ENCODE peak calls at places on chromosome X, in nine cellular contexts. B, J, S, H, Q, K, C, M and N are unnamed samples.

GRCh38 chrX:145817666-145818521 is at the start of gene SLITRK2:
- DNase-seq in C (no peak), J (no peak), K (no peak), M (peak), B (no peak), S (no peak), Q (no peak), H (no peak), N (no peak)

GRCh38 chrX:12779534-12779933 is 11.7 kb upstream of the PRPS2 start:
- DNase-seq in M (no peak), J (no peak), K (peak), C (no peak), B (no peak), H (peak), S (peak), Q (no peak), N (no peak)

GRCh38 chrX:120740072-120740471 is 110.2 kb upstream of the C1GALT1C1 start:
- DNase-seq in K (no peak), S (no peak), J (no peak), H (no peak), C (no peak), B (no peak), M (no peak), Q (no peak), N (no peak)

GRCh38 chrX:94058728-94059382 is 384.8 kb downstream of the FAM133A start:
- DNase-seq in K (no peak), H (peak), J (no peak), B (no peak), Q (peak), S (peak), M (no peak), C (no peak), N (no peak)

GRCh38 chrX:123873956-123874355 is 14.1 kb downstream of the XIAP start:
- DNase-seq in Q (no peak), C (no peak), M (no peak), H (no peak), B (no peak), J (no peak), S (no peak), K (no peak), N (no peak)

GRCh38 chrX:56729152-56729557 is at the start of gene NBDY:
- DNase-seq in C (peak), K (no peak), B (no peak), J (no peak), M (peak), S (no peak), Q (peak), H (peak), N (no peak)

GRCh38 chrX:21839334-21840198 is at the start of gene MBTPS2:
- DNase-seq in Q (peak), H (peak), B (peak), C (peak), M (peak), K (peak), S (peak), J (peak), N (peak)

GRCh38 chrX:23493941-23494374 is 159.3 kb downstream of the PTCHD1 start:
- DNase-seq in B (no peak), H (peak), Q (no peak), M (no peak), C (no peak), J (no peak), K (no peak), S (no peak), N (no peak)

GRCh38 chrX:31981546-31982062 is 909.8 kb upstream of the FTHL17 start:
- DNase-seq in K (no peak), S (no peak), Q (no peak), C (no peak), J (no peak), B (no peak), H (no peak), M (no peak), N (no peak)

GRCh38 chrX:8183281-8183680 is 12.2 kb upstream of the VCX2 start:
- DNase-seq in S (no peak), Q (no peak), M (no peak), B (no peak), J (peak), C (no peak), H (no peak), K (no peak), N (no peak)

GRCh38 chrX:41291309-41291708 is 42.7 kb upstream of the DDX3X start:
- DNase-seq in K (no peak), H (no peak), C (no peak), M (no peak), B (no peak), Q (no peak), S (no peak), J (no peak), N (no peak)

GRCh38 chrX:41293269-41293668 is 40.7 kb upstream of the DDX3X start:
- DNase-seq in S (peak), Q (no peak), B (no peak), K (no peak), H (peak), M (no peak), C (no peak), J (no peak), N (no peak)
- TF ChIP-seq CTCF in S (peak), Q (peak), B (no peak), K (peak), H (peak), M (no peak), C (no peak), J (peak), N (no peak)

DNA sequence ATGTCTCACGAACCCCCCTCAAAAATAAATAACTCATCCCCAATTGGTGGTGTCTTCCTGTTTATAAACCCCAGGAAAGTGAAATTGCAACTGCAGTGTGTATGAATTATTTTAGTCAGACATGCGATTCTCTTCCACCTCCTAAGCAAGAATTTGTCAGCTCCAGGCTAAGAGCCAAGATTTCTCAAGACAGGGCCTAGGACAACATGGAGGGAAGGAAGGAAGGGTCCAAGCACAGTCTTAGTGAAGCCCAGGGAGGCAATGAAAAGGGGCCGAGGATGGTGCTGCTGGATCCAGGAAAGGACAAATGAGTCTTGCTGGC is 20.0 kb downstream of the SH3KBP1 start:
- DNase-seq in K (no peak), C (no peak), H (peak), B (no peak), M (no peak), Q (no peak), J (no peak), S (no peak), N (no peak)
- H3K4me3 ChIP-seq in K (no peak), C (no peak), H (no peak), B (no peak), M (no peak), Q (no peak), J (no peak), S (no peak), N (no peak)

DNA sequence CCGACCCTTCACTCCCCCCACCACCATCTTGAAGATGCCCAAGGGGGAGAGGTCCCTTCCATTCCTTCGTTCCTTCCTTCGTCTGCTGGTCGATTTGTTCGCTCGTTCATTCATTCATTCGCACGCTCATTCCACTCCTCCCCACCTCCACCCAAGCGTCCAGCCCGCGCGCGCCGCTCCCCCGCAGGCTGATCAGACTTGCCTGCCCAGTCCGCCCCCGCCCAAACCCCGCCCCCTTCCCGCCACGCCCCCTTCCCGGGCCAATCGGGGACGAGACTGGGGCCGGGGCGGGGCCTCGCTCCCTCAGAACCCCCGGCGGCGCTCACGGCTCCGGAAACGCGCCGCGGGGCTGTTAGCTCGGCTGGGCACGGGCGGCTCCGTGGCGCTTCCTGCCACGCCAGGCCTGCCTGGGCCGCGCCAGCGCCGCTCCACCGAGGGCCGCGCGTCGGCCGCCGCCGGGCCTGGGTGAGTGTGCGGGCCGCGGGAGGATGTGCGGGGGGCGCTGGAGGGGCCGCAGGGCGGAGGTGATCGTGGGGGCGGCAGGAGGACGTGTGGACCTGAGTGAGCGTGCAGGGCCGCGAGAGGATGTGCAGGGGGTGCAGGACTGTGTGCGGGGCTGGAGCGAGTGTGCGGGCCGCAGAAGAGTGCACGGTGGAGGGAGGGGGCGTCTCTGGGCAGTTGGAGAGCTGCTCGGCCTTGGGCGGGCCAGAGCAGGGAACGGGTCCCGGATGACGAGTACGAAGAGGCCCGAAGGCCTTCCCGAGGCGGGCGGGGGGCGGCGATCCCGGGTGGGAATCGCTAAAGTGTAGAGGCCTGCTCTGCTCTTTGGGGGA is at the start of gene ZNF275:
- DNase-seq in J (peak), M (peak), S (peak), C (peak), K (no peak), H (peak), B (no peak), Q (peak), N (peak)
- TF ChIP-seq CTCF in J (no peak), M (no peak), S (no peak), C (no peak), K (no peak), H (no peak), B (no peak), Q (no peak), N (no peak)

GRCh38 chrX:70168238-70169188 is 8.8 kb upstream of the DGAT2L6 start:
- DNase-seq in J (peak), H (peak), B (no peak), S (peak), M (no peak), K (peak), C (peak), Q (peak), N (peak)
- H3K4me3 ChIP-seq in J (peak), H (no peak), B (peak), S (peak), M (no peak), K (no peak), C (peak), Q (no peak), N (no peak)

GRCh38 chrX:19225906-19226305 is 103.6 kb upstream of the ADGRG2 start:
- DNase-seq in C (no peak), B (no peak), S (no peak), H (peak), J (no peak), Q (peak), K (no peak), M (no peak), N (no peak)
- TF ChIP-seq CTCF in C (no peak), B (no peak), S (peak), H (no peak), J (no peak), Q (peak), K (peak), M (no peak), N (no peak)

DNA sequence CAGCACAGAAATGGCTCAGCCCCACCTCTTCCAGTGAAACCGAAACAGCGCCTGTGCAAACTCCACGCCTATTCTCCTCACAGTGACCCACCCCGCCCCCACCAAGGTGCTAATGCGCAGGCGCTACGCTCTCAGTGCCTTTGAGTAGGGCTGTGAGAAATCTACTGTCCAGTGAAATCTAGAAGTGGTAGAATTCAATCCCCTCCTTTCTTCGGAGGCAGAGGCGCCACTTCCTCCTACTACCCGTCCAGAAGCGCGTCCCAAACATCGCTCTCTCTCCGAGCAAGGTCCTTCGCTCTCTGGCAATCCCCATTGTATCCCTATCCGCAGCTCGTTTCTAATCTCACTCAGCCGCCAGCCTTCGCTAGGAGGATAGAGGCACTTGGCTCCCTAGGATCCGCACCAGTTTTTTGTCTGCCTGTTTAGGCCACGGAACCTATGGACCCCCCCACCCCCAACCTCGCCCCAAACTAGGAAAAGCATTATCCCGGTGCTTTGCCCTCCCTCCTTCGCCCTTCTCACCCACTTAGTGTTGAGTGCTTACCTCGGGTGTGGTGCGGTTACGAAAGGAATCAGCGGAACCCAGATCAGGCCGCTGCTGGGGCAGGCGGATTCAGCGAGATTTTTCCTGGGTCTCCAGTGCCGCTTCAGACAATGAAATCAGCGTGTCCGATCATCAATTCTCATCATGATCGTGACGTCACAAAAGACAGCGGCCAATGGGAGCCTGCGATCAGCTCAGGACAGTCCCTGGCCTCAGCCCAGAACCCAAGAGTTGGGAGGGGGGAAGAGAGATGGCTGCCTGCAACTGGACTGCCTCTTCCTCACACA is at the start of gene HDX:
- DNase-seq in B (no peak), H (peak), Q (no peak), K (peak), J (peak), S (peak), M (peak), C (peak), N (peak)
- H3K4me3 ChIP-seq in B (peak), H (peak), Q (no peak), K (peak), J (peak), S (peak), M (peak), C (peak), N (peak)

GRCh38 chrX:102154218-102154860 is 1.4 kb downstream of the BEX5 start:
- DNase-seq in J (no peak), M (no peak), B (no peak), H (no peak), C (no peak), Q (no peak), K (no peak), S (no peak), N (no peak)
- TF ChIP-seq CTCF in J (no peak), M (peak), B (peak), H (no peak), C (no peak), Q (peak), K (peak), S (peak), N (no peak)

GRCh38 chrX:49101629-49101984 is 21.9 kb upstream of the WDR45 start:
- DNase-seq in K (no peak), Q (peak), J (no peak), B (no peak), S (no peak), M (no peak), C (no peak), H (no peak), N (no peak)
- H3K4me3 ChIP-seq in K (peak), Q (peak), J (peak), B (peak), S (peak), M (peak), C (peak), H (peak), N (peak)

GRCh38 chrX:63050225-63050624 is 300.9 kb downstream of the SPIN4 start:
- DNase-seq in Q (no peak), J (no peak), K (no peak), S (no peak), B (no peak), C (no peak), M (no peak), H (no peak), N (no peak)
- TF ChIP-seq CTCF in Q (peak), J (no peak), K (no peak), S (no peak), B (peak), C (no peak), M (peak), H (no peak), N (no peak)